ENCODE peak calls at places on chromosomes 2 and 18, in four cellular contexts. N is IMR-90, Q is SK-N-SH, P is neuronal stem cell. B is an unnamed sample.
A peak's percentile ranks its signal among the peaks of the same experiment; 100 is the strongest.

GRCh38 chr2:178523596-178524134 is 43.4 kb downstream of the PLEKHA3 start:
- DNase-seq in N (peak; percentile 7), Q (peak; percentile 4), P (no peak), B (no peak)

GRCh38 chr2:100524331-100524730 is 38.5 kb upstream of the PDCL3 start:
- DNase-seq in Q (no peak), N (peak; percentile 58), P (no peak), B (no peak)

GRCh38 chr2:43623052-43623451 is 14.0 kb upstream of the PLEKHH2 start:
- DNase-seq in P (no peak), N (no peak), Q (peak; percentile 52), B (no peak)

GRCh38 chr2:237942512-237942897 is 24.3 kb upstream of the UBE2F start:
- DNase-seq in P (no peak), Q (no peak), N (no peak), B (no peak)

GRCh38 chr2:56357655-56358295 is 174.0 kb downstream of the CCDC85A start:
- DNase-seq in P (no peak), N (peak; percentile 4), Q (no peak), B (no peak)

GRCh38 chr2:98458207-98458606 is 13.5 kb downstream of the INPP4A start:
- DNase-seq in Q (no peak), P (no peak), N (peak; percentile 60), B (no peak)

GRCh38 chr18:61581578-61582204 is 248.5 kb downstream of the CDH20 start:
- DNase-seq in N (peak; percentile 47), Q (peak; percentile 88), P (peak; percentile 79), B (no peak)

GRCh38 chr2:241157841-241158545 is 7.7 kb downstream of the PPP1R7 start:
- DNase-seq in P (no peak), Q (no peak), N (peak; percentile 71), B (no peak)

GRCh38 chr2:182822733-182823132 is 43.7 kb downstream of the FRZB start:
- DNase-seq in P (no peak), Q (peak; percentile 3), N (no peak), B (no peak)

GRCh38 chr2:207165121-207166038 is at the start of gene KLF7:
- DNase-seq in N (peak; percentile 51), Q (peak; percentile 35), P (no peak), B (no peak)
- H3K9ac ChIP-seq in N (peak within 1 kb of the TSS; percentile 98), Q (peak within 1 kb of the TSS; percentile 98), P (peak within 1 kb of the TSS; percentile 87), B (peak within 1 kb of the TSS; percentile 100)

GRCh38 chr18:50281972-50282520 is 723 bp upstream of the MBD1 start:
- DNase-seq in P (no peak), Q (no peak), N (no peak), B (no peak)

GRCh38 chr18:50284226-50284885 is 3.0 kb upstream of the MBD1 start:
- DNase-seq in P (no peak), Q (no peak), N (no peak), B (no peak)

GRCh38 chr18:50283469-50284209 is 2.3 kb upstream of the MBD1 start:
- DNase-seq in N (no peak), Q (no peak), P (no peak), B (no peak)

GRCh38 chr18:50281295-50281971 is at the start of gene MBD1:
- DNase-seq in P (peak; percentile 97), N (peak; percentile 99), Q (peak; percentile 99), B (peak; percentile 88)

DNA sequence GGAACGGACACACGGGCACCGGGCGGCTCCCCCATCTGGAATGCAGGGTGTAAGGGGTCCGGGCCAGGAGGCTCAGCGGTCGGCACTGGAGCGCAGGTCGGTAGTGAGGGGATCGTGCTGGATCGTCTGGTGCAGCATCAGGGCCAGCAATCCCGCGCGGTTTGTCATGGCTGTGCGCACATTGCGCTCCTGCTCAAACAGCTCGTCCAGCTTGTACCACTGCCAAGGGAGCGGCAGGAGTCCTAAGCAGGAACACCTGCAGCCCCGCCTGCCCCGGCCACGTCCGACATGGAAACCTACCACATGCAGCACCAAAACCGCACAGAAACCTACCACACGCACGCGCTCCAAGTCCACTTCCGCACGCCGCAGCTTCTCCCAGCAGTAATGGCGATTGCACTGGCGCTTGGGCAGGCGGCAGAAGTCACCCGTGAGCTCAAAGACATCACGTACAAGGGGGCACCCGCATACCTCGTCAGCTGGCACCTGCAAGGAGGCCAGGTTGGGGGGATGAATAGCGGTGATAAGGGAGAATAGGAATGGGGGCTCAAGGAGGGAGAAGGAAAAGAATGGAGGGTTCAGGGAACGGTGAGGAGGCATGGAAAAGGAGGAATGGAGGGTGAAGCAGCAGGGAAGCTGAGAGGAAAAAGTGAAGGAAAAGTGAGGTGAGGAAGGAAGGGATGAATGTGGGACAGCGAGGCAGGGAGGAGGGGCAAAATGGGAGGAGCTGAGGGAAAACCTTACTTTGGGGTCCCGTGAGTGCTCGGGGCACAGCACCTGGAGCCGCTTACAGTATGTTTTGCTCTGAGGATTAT is 1.4 kb upstream of the MBD1 start:
- DNase-seq in P (no peak), Q (no peak), N (no peak), B (no peak)
- H3K4me3 ChIP-seq in P (no peak overlapping the region), Q (no peak overlapping the region), N (no peak overlapping the region), B (no peak overlapping the region)

DNA sequence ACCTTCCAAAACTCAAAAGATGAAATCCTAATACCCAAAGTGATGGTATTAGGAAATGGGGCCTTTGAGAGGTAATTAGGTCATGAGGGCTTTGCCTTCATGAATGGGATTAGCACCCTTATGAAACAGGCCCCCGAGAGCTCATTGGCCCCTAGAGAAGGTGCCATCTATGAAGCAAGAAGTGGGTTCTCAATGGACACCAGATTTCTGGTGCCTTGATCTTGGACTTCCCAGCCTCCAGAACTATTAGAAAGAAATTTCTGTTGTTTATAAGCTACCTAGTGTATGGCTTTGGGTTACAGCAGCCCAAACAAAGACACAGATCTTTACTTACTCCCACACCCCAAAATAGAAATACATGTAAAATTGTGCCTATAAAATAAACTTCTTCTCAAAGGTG is 45.4 kb downstream of the SOCS6 start:
- DNase-seq in Q (no peak), P (no peak), N (no peak), B (no peak)
- H3K9ac ChIP-seq in Q (no peak overlapping the region), P (no peak overlapping the region), N (no peak overlapping the region), B (no peak overlapping the region)

GRCh38 chr2:5729426-5729825 is 37.2 kb downstream of the SOX11 start:
- DNase-seq in N (no peak), P (no peak), Q (no peak), B (no peak)

GRCh38 chr2:5725794-5726463 is 33.7 kb downstream of the SOX11 start:
- DNase-seq in P (peak; percentile 91), N (no peak), Q (no peak), B (no peak)

GRCh38 chr2:5730386-5730785 is 38.2 kb downstream of the SOX11 start:
- DNase-seq in N (no peak), P (no peak), Q (no peak), B (no peak)

GRCh38 chr2:5725072-5725471 is 32.9 kb downstream of the SOX11 start:
- DNase-seq in P (no peak), N (no peak), Q (no peak), B (no peak)

GRCh38 chr2:5727242-5727641 is 35.1 kb downstream of the SOX11 start:
- DNase-seq in N (no peak), Q (no peak), P (no peak), B (no peak)
- H3K4me3 ChIP-seq in N (no peak overlapping the region), Q (no peak overlapping the region), P (peak overlapping the region; percentile 25), B (no peak overlapping the region)

DNA sequence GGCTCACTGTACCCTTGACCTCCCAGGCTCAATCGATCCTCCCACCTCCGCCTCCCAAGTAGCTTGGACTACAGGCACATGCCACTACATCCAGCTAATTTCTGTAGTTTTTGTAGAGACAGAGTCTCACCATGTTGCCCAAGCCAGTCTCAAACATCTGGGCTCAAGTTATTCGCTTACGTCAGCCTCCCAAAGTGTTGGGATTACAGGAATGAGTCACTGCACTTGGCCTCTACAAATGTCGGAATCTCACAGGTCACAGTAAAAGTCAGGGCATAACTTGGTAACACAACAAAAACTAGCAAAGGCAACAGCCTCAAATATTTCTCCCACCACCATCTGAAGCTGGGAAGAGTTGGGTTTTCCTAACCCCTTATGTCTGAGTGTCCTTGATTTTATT is 25.3 kb downstream of the SCG2 start:
- DNase-seq in P (no peak), Q (no peak), N (peak; percentile 98), B (no peak)
- H3K9ac ChIP-seq in P (no peak overlapping the region), Q (no peak overlapping the region), N (no peak overlapping the region), B (no peak overlapping the region)

GRCh38 chr18:3177902-3178687 is 41.7 kb downstream of the MYOM1 start:
- DNase-seq in N (peak; percentile 19), Q (no peak), P (no peak), B (no peak)
- H3K4me3 ChIP-seq in N (no peak overlapping the region), Q (no peak overlapping the region), P (no peak overlapping the region), B (no peak overlapping the region)

DNA sequence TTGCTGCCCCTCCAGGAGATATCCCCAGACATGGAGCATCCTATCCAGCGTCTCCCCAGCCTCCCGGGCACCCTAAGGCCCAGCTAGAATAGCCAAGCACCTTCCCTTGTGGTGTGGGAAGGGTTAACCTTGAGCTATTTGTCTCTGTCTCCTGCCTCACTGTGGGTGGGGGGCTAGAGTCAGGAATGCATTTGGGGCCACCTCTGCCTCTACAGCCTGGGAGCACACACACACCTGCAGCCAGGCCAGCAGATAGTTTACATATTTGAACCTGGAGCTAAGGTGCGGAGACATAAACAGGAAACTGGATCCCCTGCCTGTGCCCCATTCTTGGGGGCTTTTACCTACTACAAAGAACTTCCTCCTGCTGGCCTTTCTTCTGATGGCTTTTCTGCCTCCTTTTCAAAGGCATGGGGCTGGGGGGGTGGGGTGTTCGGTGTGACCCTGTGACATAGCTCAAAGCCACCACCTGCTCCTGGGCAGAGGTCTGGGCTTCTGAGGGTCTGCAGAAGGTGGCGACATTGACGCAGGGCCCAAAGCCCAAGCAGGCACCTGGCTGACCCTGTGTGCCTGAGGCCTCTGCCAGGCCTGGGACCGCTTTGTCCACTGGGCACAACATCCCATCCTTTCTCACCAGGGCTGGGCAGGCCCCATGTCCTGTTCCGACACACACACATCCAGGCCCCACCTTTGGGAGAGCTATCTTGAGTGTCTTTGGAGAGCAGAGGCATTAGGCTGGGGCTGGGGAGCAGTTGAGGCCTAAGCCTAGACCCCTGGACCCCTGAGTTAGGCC is 34.2 kb downstream of the EMX1 start:
- DNase-seq in N (no peak), Q (no peak), P (no peak), B (no peak)
- H3K9ac ChIP-seq in N (no peak overlapping the region), Q (no peak overlapping the region), P (peak overlapping the region; percentile 39), B (no peak overlapping the region)

DNA sequence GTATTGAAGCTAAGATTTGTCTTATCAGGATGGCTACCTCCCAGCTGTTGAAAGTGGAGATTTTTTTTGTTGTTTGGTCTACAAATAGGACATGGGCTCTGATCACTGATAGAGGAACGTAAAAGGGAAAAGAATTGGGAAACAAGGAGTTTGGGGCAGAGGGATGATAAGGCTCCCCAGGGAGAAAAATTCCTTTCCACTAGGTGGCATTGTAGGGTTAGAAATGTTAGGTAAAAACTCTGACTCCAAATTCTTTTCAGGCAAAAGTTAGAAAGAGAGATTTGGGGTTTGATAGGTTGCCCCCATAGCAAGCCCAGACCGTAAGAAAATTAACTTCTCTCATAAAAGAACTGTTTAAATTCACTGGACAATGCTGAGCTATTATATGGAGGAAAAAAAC is 19.8 kb downstream of the CMPK2 start:
- DNase-seq in Q (no peak), N (no peak), P (no peak), B (no peak)
- H3K4me3 ChIP-seq in Q (no peak overlapping the region), N (no peak overlapping the region), P (no peak overlapping the region), B (no peak overlapping the region)

DNA sequence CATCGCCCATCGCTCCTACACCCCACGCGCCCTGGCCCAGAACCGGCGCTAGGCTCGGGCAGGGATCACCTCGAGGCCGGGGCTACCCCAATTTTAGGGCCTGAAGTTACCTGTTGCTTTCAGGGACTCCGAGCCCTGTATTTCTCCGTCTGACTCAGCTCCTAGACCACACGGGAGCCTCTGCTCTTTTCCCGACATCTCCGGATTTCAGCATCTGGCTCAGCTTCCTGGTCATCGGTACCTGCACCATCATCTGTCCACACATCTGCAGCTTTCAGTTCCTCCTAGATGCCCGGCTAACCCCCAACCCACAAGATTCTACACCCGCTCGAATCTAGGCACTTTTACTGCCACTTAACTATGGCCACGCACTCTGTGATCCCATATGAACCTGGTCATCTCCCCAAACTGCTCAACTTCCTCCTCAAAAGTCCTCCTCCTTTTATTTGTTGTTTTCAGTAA is 12.1 kb upstream of the HMSD start:
- DNase-seq in N (no peak), P (no peak), Q (no peak), B (no peak)
- H3K9ac ChIP-seq in N (no peak overlapping the region), P (no peak overlapping the region), Q (no peak overlapping the region), B (no peak overlapping the region)